ENCODE peak calls at places on chromosomes 11 and 22, in seven cellular contexts. One of them, this sample, is unnamed.

GRCh38 chr11:107203656-107204055 is 185.4 kb upstream of the GUCY1A2 start:
- DNase-seq in stimulated activated CD8-positive, alpha-beta memory T cell treated with anti-CD3 and anti-CD28 coated beads, Interleukin-7, amount 100 ng/mL, for 1 hour: no peak
- DNase-seq in activated T-helper 9 cell treated with anti-CD3 and anti-CD28 coated beads, Interleukin-2, amount 50 U/mL, for 16 hours: no peak
- DNase-seq in fibroblast of mammary gland: no peak
- DNase-seq in activated CD4-positive, alpha-beta T cell treated with anti-CD3 and anti-CD28 coated beads, Interleukin-2, amount 50 U/mL, for 24 hours: no peak
- DNase-seq in activated CD8-positive, alpha-beta memory T cell treated with anti-CD3 and anti-CD28 coated beads for 4 hours: no peak
- DNase-seq in LoVo: no peak
- DNase-seq in this sample: no peak

GRCh38 chr11:125229006-125229405 is 64.5 kb downstream of the PKNOX2 start:
- DNase-seq in stimulated activated CD8-positive, alpha-beta memory T cell treated with anti-CD3 and anti-CD28 coated beads, Interleukin-7, amount 100 ng/mL, for 1 hour: no peak
- DNase-seq in activated T-helper 9 cell treated with anti-CD3 and anti-CD28 coated beads, Interleukin-2, amount 50 U/mL, for 16 hours: no peak
- DNase-seq in activated CD4-positive, alpha-beta T cell treated with anti-CD3 and anti-CD28 coated beads, Interleukin-2, amount 50 U/mL, for 24 hours: no peak
- DNase-seq in LoVo: no peak
- DNase-seq in activated CD8-positive, alpha-beta memory T cell treated with anti-CD3 and anti-CD28 coated beads for 4 hours: no peak
- DNase-seq in fibroblast of mammary gland: no peak
- DNase-seq in this sample: no peak

GRCh38 chr22:44646141-44646540 is 55.9 kb upstream of the PRR5 start:
- DNase-seq in activated CD4-positive, alpha-beta T cell treated with anti-CD3 and anti-CD28 coated beads, Interleukin-2, amount 50 U/mL, for 24 hours: no peak
- DNase-seq in fibroblast of mammary gland: no peak
- DNase-seq in LoVo: no peak
- DNase-seq in activated T-helper 9 cell treated with anti-CD3 and anti-CD28 coated beads, Interleukin-2, amount 50 U/mL, for 16 hours: no peak
- DNase-seq in stimulated activated CD8-positive, alpha-beta memory T cell treated with anti-CD3 and anti-CD28 coated beads, Interleukin-7, amount 100 ng/mL, for 1 hour: no peak
- DNase-seq in activated CD8-positive, alpha-beta memory T cell treated with anti-CD3 and anti-CD28 coated beads for 4 hours: no peak
- DNase-seq in this sample: no peak

GRCh38 chr11:32056445-32056844 is 34.4 kb upstream of the RCN1 start:
- DNase-seq in activated CD4-positive, alpha-beta T cell treated with anti-CD3 and anti-CD28 coated beads, Interleukin-2, amount 50 U/mL, for 24 hours: no peak
- DNase-seq in stimulated activated CD8-positive, alpha-beta memory T cell treated with anti-CD3 and anti-CD28 coated beads, Interleukin-7, amount 100 ng/mL, for 1 hour: no peak
- DNase-seq in activated T-helper 9 cell treated with anti-CD3 and anti-CD28 coated beads, Interleukin-2, amount 50 U/mL, for 16 hours: no peak
- DNase-seq in LoVo: no peak
- DNase-seq in fibroblast of mammary gland: peak
- DNase-seq in activated CD8-positive, alpha-beta memory T cell treated with anti-CD3 and anti-CD28 coated beads for 4 hours: no peak
- DNase-seq in this sample: no peak

GRCh38 chr11:103332409-103332808 is 223.2 kb downstream of the DYNC2H1 start:
- DNase-seq in activated CD8-positive, alpha-beta memory T cell treated with anti-CD3 and anti-CD28 coated beads for 4 hours: no peak
- DNase-seq in fibroblast of mammary gland: no peak
- DNase-seq in LoVo: no peak
- DNase-seq in stimulated activated CD8-positive, alpha-beta memory T cell treated with anti-CD3 and anti-CD28 coated beads, Interleukin-7, amount 100 ng/mL, for 1 hour: no peak
- DNase-seq in activated CD4-positive, alpha-beta T cell treated with anti-CD3 and anti-CD28 coated beads, Interleukin-2, amount 50 U/mL, for 24 hours: no peak
- DNase-seq in activated T-helper 9 cell treated with anti-CD3 and anti-CD28 coated beads, Interleukin-2, amount 50 U/mL, for 16 hours: no peak
- DNase-seq in this sample: no peak

GRCh38 chr11:3747704-3748103 is 49.6 kb downstream of the NUP98 start:
- DNase-seq in stimulated activated CD8-positive, alpha-beta memory T cell treated with anti-CD3 and anti-CD28 coated beads, Interleukin-7, amount 100 ng/mL, for 1 hour: no peak
- DNase-seq in LoVo: no peak
- DNase-seq in activated CD8-positive, alpha-beta memory T cell treated with anti-CD3 and anti-CD28 coated beads for 4 hours: no peak
- DNase-seq in activated T-helper 9 cell treated with anti-CD3 and anti-CD28 coated beads, Interleukin-2, amount 50 U/mL, for 16 hours: no peak
- DNase-seq in fibroblast of mammary gland: peak
- DNase-seq in activated CD4-positive, alpha-beta T cell treated with anti-CD3 and anti-CD28 coated beads, Interleukin-2, amount 50 U/mL, for 24 hours: no peak
- DNase-seq in this sample: peak

GRCh38 chr11:128179049-128179448 is 408.3 kb downstream of the ETS1 start:
- DNase-seq in fibroblast of mammary gland: peak
- DNase-seq in activated T-helper 9 cell treated with anti-CD3 and anti-CD28 coated beads, Interleukin-2, amount 50 U/mL, for 16 hours: no peak
- DNase-seq in LoVo: no peak
- DNase-seq in stimulated activated CD8-positive, alpha-beta memory T cell treated with anti-CD3 and anti-CD28 coated beads, Interleukin-7, amount 100 ng/mL, for 1 hour: no peak
- DNase-seq in activated CD4-positive, alpha-beta T cell treated with anti-CD3 and anti-CD28 coated beads, Interleukin-2, amount 50 U/mL, for 24 hours: no peak
- DNase-seq in activated CD8-positive, alpha-beta memory T cell treated with anti-CD3 and anti-CD28 coated beads for 4 hours: no peak
- DNase-seq in this sample: no peak

GRCh38 chr11:1863352-1864215 is 10.7 kb downstream of the LSP1 start:
- DNase-seq in stimulated activated CD8-positive, alpha-beta memory T cell treated with anti-CD3 and anti-CD28 coated beads, Interleukin-7, amount 100 ng/mL, for 1 hour: no peak
- DNase-seq in LoVo: no peak
- DNase-seq in fibroblast of mammary gland: peak
- DNase-seq in activated CD8-positive, alpha-beta memory T cell treated with anti-CD3 and anti-CD28 coated beads for 4 hours: no peak
- DNase-seq in activated T-helper 9 cell treated with anti-CD3 and anti-CD28 coated beads, Interleukin-2, amount 50 U/mL, for 16 hours: no peak
- DNase-seq in activated CD4-positive, alpha-beta T cell treated with anti-CD3 and anti-CD28 coated beads, Interleukin-2, amount 50 U/mL, for 24 hours: no peak
- DNase-seq in this sample: peak